ENCODE peak calls at places on chromosomes 7 and 10, in six cellular contexts. Z is A549, V is HCEC 1CT, I is left ventricle myocardium inferior, D is fibroblast of pulmonary artery, S is left lung. H is an unnamed sample.

GRCh38 chr10:28763471-28763870 is 86.2 kb downstream of the BAMBI start:
- DNase-seq in Z (no peak), V (no peak), I (no peak), D (no peak), S (no peak), H (no peak)

GRCh38 chr7:50664461-50664922 is 99.3 kb upstream of the DDC start:
- DNase-seq in Z (no peak), V (peak), I (no peak), D (peak), S (no peak), H (peak)

GRCh38 chr10:5117021-5117420 is 22.8 kb downstream of the AKR1C3 start:
- DNase-seq in Z (no peak), V (no peak), I (no peak), D (no peak), S (no peak), H (no peak)

GRCh38 chr10:33334170-33334838 is at the start of gene NRP1:
- DNase-seq in Z (peak), V (no peak), I (peak), D (no peak), S (peak), H (no peak)

GRCh38 chr7:468141-468540 is 51.5 kb downstream of the PDGFA start:
- DNase-seq in Z (no peak), V (no peak), I (no peak), D (no peak), S (no peak), H (no peak)

GRCh38 chr7:135602304-135602703 is 44.6 kb downstream of the NUP205 start:
- DNase-seq in Z (no peak), V (no peak), I (no peak), D (peak), S (no peak), H (peak)

GRCh38 chr7:92409357-92409756 is 37.9 kb upstream of the GATAD1 start:
- DNase-seq in Z (no peak), V (no peak), I (no peak), D (no peak), S (no peak), H (no peak)

GRCh38 chr10:60096761-60097513 is 190.6 kb upstream of the CCDC6 start:
- DNase-seq in Z (no peak), V (no peak), I (no peak), D (no peak), S (no peak), H (no peak)

GRCh38 chr10:70461397-70462348 is 16.9 kb upstream of the PALD1 start:
- DNase-seq in Z (peak), V (peak), I (peak), D (peak), S (peak), H (peak)

GRCh38 chr7:101680406-101681145 is 51.5 kb upstream of the MYL10 start:
- DNase-seq in Z (peak), V (no peak), I (no peak), D (no peak), S (no peak), H (no peak)

GRCh38 chr7:51318886-51319579 is 2.4 kb upstream of the COBL start:
- DNase-seq in Z (no peak), V (no peak), I (no peak), D (no peak), S (no peak), H (no peak)

H was measured in fibroblast of the aortic adventitia.